ENCODE peak calls at places on chromosomes 2 and 18, in seven cellular contexts. I is heart right ventricle, X is K562, Y is transverse colon, O is HepG2, R is hepatocyte, T is IMR-90. J is an unnamed sample. For H3K4me1 and H3K9me3, the result is how much of the 10 kb centered on the place peaks cover.

GRCh38 chr2:35462226-35462983 is 893.2 kb upstream of the CRIM1 start:
- DNase-seq in I (no peak), X (no peak), Y (no peak), O (no peak), R (no peak), T (no peak), J (no peak)

GRCh38 chr2:120934891-120935338 is 199.2 kb downstream of the GLI2 start:
- DNase-seq in I (no peak), X (peak), Y (peak), O (peak), R (peak), T (peak), J (no peak)

GRCh38 chr2:17628349-17629261 is 88.1 kb downstream of the VSNL1 start:
- DNase-seq in I (no peak), X (no peak), Y (no peak), O (no peak), R (no peak), T (no peak), J (no peak)

GRCh38 chr2:15591692-15592463 is at the start of gene DDX1:
- DNase-seq in I (peak), X (peak), Y (peak), O (peak), R (peak), T (peak), J (peak)

GRCh38 chr2:204019572-204020501 is 83.3 kb downstream of the ICOS start:
- DNase-seq in I (no peak), X (no peak), Y (no peak), O (no peak), R (no peak), T (peak), J (no peak)

GRCh38 chr2:222835823-222836151 is 25.0 kb upstream of the ACSL3 start:
- DNase-seq in I (no peak), X (no peak), Y (no peak), O (no peak), R (no peak), T (no peak), J (no peak)

GRCh38 chr2:45649855-45650806 is 1.3 kb upstream of the PRKCE start:
- DNase-seq in I (peak), X (peak), Y (peak), O (peak), R (peak), T (peak), J (peak)

GRCh38 chr2:64913357-64913869 is 75.8 kb upstream of the SLC1A4 start:
- DNase-seq in I (no peak), X (peak), Y (peak), O (peak), R (peak), T (no peak), J (no peak)

GRCh38 chr2:190069936-190070696 is 7.6 kb upstream of the MSTN start:
- DNase-seq in I (peak), X (peak), Y (no peak), O (peak), R (peak), T (peak), J (no peak)

GRCh38 chr2:95375532-95376221 is 26.8 kb upstream of the FAHD2A start:
- DNase-seq in I (no peak), X (no peak), Y (no peak), O (no peak), R (no peak), T (no peak), J (peak)

GRCh38 chr18:48159816-48160215 is 229.4 kb upstream of the SMAD2 start:
- DNase-seq in I (no peak), X (no peak), Y (no peak), O (no peak), R (no peak), T (no peak), J (no peak)

GRCh38 chr2:49286726-49287125 is 132.4 kb upstream of the FSHR start:
- DNase-seq in I (no peak), X (no peak), Y (no peak), O (no peak), R (no peak), T (no peak), J (no peak)

GRCh38 chr2:49288113-49288710 is 133.9 kb upstream of the FSHR start:
- DNase-seq in I (peak), X (no peak), Y (no peak), O (no peak), R (no peak), T (no peak), J (no peak)

GRCh38 chr2:49291619-49292018 is 137.3 kb upstream of the FSHR start:
- DNase-seq in I (no peak), X (no peak), Y (no peak), O (no peak), R (no peak), T (no peak), J (no peak)

GRCh38 chr2:49288902-49289680 is 134.8 kb upstream of the FSHR start:
- DNase-seq in I (no peak), X (no peak), Y (no peak), O (no peak), R (no peak), T (no peak), J (no peak)

GRCh38 chr2:49289711-49290110 is 135.4 kb upstream of the FSHR start:
- DNase-seq in I (no peak), X (no peak), Y (no peak), O (no peak), R (no peak), T (no peak), J (no peak)
- TF ChIP-seq CTCF in I (no peak), X (no peak), Y (no peak), O (no peak), R (no peak), T (no peak), J (no peak)

GRCh38 chr2:20617081-20617575 is 33.8 kb downstream of the HS1BP3 start:
- DNase-seq in I (peak), X (peak), Y (peak), O (no peak), R (peak), T (no peak), J (peak)
- H3K4me1 ChIP-seq in I (half or more), X (under half), Y (half or more), O (half or more), R (under half), T (under half), J (half or more)

DNA sequence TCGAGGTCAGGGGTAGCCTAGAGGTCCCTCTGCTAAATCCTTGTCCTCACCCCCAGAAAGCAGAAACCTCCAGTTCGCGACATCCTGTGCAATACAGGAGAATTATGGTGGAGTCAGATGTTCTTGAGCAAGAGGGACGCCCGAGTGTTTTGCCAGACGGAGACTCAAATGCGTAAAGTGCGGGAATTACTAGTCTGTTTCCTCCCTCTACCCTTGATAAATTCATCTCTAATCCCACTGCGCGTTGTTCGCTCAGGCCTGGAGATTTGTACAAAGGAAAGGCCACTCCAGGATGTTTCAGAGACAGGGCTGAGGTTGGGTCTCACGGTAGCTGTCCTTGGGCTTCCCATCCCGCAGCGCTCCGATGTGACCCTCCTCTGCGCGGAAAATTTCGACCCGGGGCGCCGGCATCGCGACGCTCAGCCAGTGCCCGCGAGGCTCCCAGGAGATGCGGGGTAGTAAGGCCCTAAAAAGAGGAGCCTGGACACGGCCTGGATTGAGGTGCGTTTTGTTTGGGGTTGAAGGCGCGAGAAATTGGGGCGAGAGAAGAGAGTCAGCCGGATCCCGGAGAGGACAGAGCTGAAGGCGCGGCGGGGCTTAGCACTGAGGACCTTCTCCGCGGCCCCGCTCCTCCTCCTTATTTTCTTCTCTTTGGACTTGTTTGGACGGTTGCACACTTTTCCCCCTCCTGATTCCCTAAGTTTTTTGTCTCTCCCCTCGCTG is 2.6 kb upstream of the NEUROD1 start:
- DNase-seq in I (no peak), X (no peak), Y (no peak), O (no peak), R (no peak), T (no peak), J (no peak)
- H3K9me3 ChIP-seq in I (under half), X (under half), Y (under half), O (under half), R (under half), T (under half), J (under half)

GRCh38 chr18:66819235-66819634 is 215.3 kb upstream of the CDH19 start:
- DNase-seq in I (no peak), X (no peak), Y (no peak), O (no peak), R (no peak), T (no peak), J (no peak)
- TF ChIP-seq CTCF in I (no peak), X (no peak), Y (no peak), O (no peak), R (no peak), T (no peak), J (no peak)

GRCh38 chr2:217939220-217939619 is 63.6 kb downstream of the TNS1 start:
- DNase-seq in I (no peak), X (no peak), Y (no peak), O (no peak), R (no peak), T (no peak), J (peak)
- H3K4me1 ChIP-seq in I (half or more), X (under half), Y (half or more), O (half or more), R (half or more), T (half or more), J (half or more)

GRCh38 chr18:79598885-79599175 is 80.8 kb upstream of the CTDP1 start:
- DNase-seq in I (no peak), X (no peak), Y (no peak), O (no peak), R (no peak), T (no peak), J (peak)

GRCh38 chr18:79598046-79598884 is 81.3 kb upstream of the CTDP1 start:
- DNase-seq in I (no peak), X (no peak), Y (peak), O (no peak), R (no peak), T (no peak), J (peak)

GRCh38 chr18:79597176-79598045 is 82.2 kb upstream of the CTDP1 start:
- DNase-seq in I (no peak), X (no peak), Y (peak), O (no peak), R (no peak), T (no peak), J (peak)

GRCh38 chr18:79596451-79597175 is 83.0 kb upstream of the CTDP1 start:
- DNase-seq in I (no peak), X (no peak), Y (peak), O (no peak), R (no peak), T (no peak), J (peak)

DNA sequence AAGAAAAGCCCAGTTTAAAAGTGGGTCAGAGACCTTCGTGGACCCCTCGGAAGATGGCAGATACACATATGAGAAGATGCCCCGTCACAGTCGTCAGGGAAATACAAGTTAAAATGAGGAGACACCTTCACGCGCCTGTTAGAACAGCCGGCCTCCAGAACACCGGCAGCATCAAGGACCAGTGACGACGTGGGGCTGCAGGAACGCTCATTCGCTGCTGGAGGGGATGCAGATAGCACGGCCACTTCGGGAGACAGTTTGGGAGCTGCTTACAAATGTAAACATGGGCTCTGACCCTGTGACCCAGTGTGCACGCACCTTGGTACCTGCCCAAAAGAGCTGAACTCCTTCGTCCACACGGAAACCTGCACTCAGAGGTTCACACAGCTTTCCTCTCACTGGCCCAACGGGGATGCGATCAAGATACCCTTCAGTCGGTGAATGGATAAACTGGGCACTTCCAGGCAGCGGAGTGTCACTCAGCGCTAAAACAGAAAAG is 83.7 kb upstream of the CTDP1 start:
- DNase-seq in I (no peak), X (no peak), Y (peak), O (no peak), R (no peak), T (no peak), J (peak)
- H3K9me3 ChIP-seq in I (under half), X (under half), Y (under half), O (under half), R (under half), T (under half), J (under half)

GRCh38 chr2:27973592-27973991 is 83.1 kb downstream of the BABAM2 start:
- DNase-seq in I (no peak), X (no peak), Y (no peak), O (no peak), R (peak), T (peak), J (no peak)
- TF ChIP-seq CTCF in I (peak), X (no peak), Y (no peak), O (peak), R (no peak), T (peak), J (no peak)

GRCh38 chr2:84836215-84836614 is 44.7 kb downstream of the TRABD2A start:
- DNase-seq in I (no peak), X (no peak), Y (no peak), O (no peak), R (no peak), T (no peak), J (no peak)
- H3K4me1 ChIP-seq in I (under half), X (under half), Y (under half), O (under half), R (under half), T (under half), J (under half)

J was measured in upper lobe of right lung.